ENCODE peak calls at places on chromosomes 3 and 15, in six cellular contexts. One of them, this sample, is unnamed.

GRCh38 chr3:75341324-75342067 is 322.6 kb upstream of the FRG2C start:
- DNase-seq in suprapubic skin: no peak
- DNase-seq in stomach: no peak
- DNase-seq in body of pancreas: no peak
- DNase-seq in heart left ventricle: no peak
- DNase-seq in lower leg skin: peak; percentile 65
- DNase-seq in this sample: no peak

GRCh38 chr3:188469228-188469885 is 315.4 kb downstream of the LPP start:
- DNase-seq in suprapubic skin: peak; percentile 78
- DNase-seq in stomach: no peak
- DNase-seq in body of pancreas: no peak
- DNase-seq in heart left ventricle: no peak
- DNase-seq in lower leg skin: no peak
- DNase-seq in this sample: no peak

GRCh38 chr15:49223536-49224274 is 53.7 kb downstream of the GALK2 start:
- DNase-seq in suprapubic skin: no peak
- DNase-seq in stomach: no peak
- DNase-seq in body of pancreas: no peak
- DNase-seq in heart left ventricle: no peak
- DNase-seq in lower leg skin: no peak
- DNase-seq in this sample: no peak

GRCh38 chr3:77038928-77039605 is 832 bp upstream of the ROBO2 start:
- DNase-seq in suprapubic skin: no peak
- DNase-seq in stomach: no peak
- DNase-seq in body of pancreas: no peak
- DNase-seq in heart left ventricle: no peak
- DNase-seq in lower leg skin: peak; percentile 82
- DNase-seq in this sample: no peak

GRCh38 chr3:182969277-182969676 is 11.1 kb downstream of the DCUN1D1 start:
- DNase-seq in suprapubic skin: no peak
- DNase-seq in stomach: no peak
- DNase-seq in body of pancreas: no peak
- DNase-seq in heart left ventricle: no peak
- DNase-seq in lower leg skin: no peak
- DNase-seq in this sample: peak; percentile 34

GRCh38 chr15:25777047-25777446 is 86.1 kb downstream of the ATP10A start:
- DNase-seq in suprapubic skin: no peak
- DNase-seq in stomach: no peak
- DNase-seq in body of pancreas: peak; percentile 6
- DNase-seq in heart left ventricle: no peak
- DNase-seq in lower leg skin: peak; percentile 83
- DNase-seq in this sample: no peak

GRCh38 chr15:90866161-90866715 is 2.1 kb upstream of the FURIN start:
- DNase-seq in suprapubic skin: no peak
- DNase-seq in stomach: no peak
- DNase-seq in body of pancreas: peak; percentile 24
- DNase-seq in heart left ventricle: no peak
- DNase-seq in lower leg skin: no peak
- DNase-seq in this sample: no peak

GRCh38 chr15:73030280-73030679 is 22.0 kb upstream of the NEO1 start:
- DNase-seq in suprapubic skin: no peak
- DNase-seq in stomach: no peak
- DNase-seq in body of pancreas: no peak
- DNase-seq in heart left ventricle: no peak
- DNase-seq in lower leg skin: no peak
- DNase-seq in this sample: no peak

GRCh38 chr3:147816770-147817169 is 407.6 kb downstream of the ZIC1 start:
- DNase-seq in suprapubic skin: no peak
- DNase-seq in stomach: no peak
- DNase-seq in body of pancreas: peak; percentile 12
- DNase-seq in heart left ventricle: peak; percentile 58
- DNase-seq in lower leg skin: peak; percentile 87
- DNase-seq in this sample: no peak

GRCh38 chr3:27485853-27486252 is 1.7 kb upstream of the SLC4A7 start:
- DNase-seq in suprapubic skin: no peak
- DNase-seq in stomach: no peak
- DNase-seq in body of pancreas: no peak
- DNase-seq in heart left ventricle: no peak
- DNase-seq in lower leg skin: no peak
- DNase-seq in this sample: no peak

GRCh38 chr3:72379500-72380187 is 468.6 kb downstream of the SHQ1 start:
- DNase-seq in suprapubic skin: no peak
- DNase-seq in stomach: no peak
- DNase-seq in body of pancreas: no peak
- DNase-seq in heart left ventricle: no peak
- DNase-seq in lower leg skin: no peak
- DNase-seq in this sample: no peak

GRCh38 chr3:99945328-99945995 is 127.8 kb downstream of the CMSS1 start:
- DNase-seq in suprapubic skin: no peak
- DNase-seq in stomach: peak; percentile 42
- DNase-seq in body of pancreas: no peak
- DNase-seq in heart left ventricle: no peak
- DNase-seq in lower leg skin: no peak
- DNase-seq in this sample: no peak

GRCh38 chr15:93800805-93801204 is 430.6 kb upstream of the MCTP2 start:
- DNase-seq in suprapubic skin: no peak
- DNase-seq in stomach: no peak
- DNase-seq in body of pancreas: no peak
- DNase-seq in heart left ventricle: no peak
- DNase-seq in lower leg skin: no peak
- DNase-seq in this sample: no peak

DNA sequence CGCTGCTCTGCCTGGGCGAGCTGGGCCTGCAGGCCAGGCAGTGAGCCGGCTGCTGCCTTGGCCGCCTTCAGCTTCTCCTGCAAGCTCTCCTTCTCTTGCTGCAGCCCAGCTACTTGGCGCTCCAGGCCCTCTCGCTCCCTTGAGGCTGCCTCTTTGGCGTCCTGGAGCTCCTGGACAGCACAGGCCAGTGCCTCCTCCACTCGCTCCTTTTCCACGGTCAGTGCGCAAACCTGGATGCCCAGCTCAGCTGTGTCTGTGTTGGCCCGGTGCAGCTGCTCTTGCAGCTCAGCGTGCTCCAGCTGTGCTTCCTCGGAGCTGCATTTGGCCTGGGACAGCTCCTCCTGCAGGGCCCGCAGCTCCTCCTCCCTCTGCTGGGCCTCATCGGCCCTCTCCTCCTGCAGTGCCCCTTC is 23.1 kb downstream of the CXCR6 start:
- DNase-seq in suprapubic skin: no peak
- DNase-seq in stomach: no peak
- DNase-seq in body of pancreas: no peak
- DNase-seq in heart left ventricle: no peak
- DNase-seq in lower leg skin: no peak
- DNase-seq in this sample: no peak
- TF ChIP-seq POLR2A in suprapubic skin: no peak
- TF ChIP-seq POLR2A in stomach: no peak
- TF ChIP-seq POLR2A in body of pancreas: no peak
- TF ChIP-seq POLR2A in heart left ventricle: no peak
- TF ChIP-seq POLR2A in lower leg skin: no peak
- TF ChIP-seq POLR2A in this sample: no peak

DNA sequence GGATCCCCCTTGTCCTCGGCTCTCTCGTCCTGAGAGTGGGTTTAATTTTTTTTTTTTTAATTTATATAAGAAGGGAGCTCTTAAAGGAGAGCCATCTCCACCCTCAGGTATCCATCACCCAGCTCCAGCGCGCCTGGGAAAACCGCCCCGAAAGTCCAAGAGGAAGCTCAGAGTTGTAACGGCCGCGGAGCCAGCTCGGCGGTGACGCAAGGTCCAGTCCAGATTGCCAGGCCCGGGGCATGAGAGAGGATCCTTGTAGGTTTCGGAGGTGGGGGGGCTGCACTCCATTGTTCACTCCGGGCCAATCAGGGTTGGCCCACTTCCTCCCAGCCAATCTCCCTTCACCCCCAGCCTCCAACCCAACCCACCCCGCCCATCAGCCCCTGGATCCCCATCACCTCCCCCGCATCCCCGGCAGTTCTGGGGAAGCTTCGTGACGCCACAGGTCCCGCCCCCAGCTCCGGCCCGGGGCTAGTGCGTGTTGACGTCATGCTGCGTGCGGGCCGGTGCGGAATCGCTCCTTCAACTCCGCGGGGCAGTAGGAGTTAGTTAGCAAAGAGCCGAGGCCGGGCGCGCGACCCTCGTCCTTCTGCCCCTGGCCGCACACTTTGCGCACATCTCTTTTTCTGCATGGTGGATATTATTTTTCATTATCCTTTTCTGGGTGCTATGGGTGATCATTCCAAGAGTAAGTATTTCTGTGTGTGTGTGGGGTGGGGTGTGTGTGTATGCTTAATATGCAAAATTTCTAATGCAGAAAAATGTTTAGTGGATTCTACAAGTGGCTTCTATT is at the start of gene ISL2:
- DNase-seq in suprapubic skin: no peak
- DNase-seq in stomach: peak; percentile 67
- DNase-seq in body of pancreas: peak; percentile 27
- DNase-seq in heart left ventricle: no peak
- DNase-seq in lower leg skin: peak; percentile 92
- DNase-seq in this sample: peak; percentile 45
- TF ChIP-seq POLR2A in suprapubic skin: no peak
- TF ChIP-seq POLR2A in stomach: no peak
- TF ChIP-seq POLR2A in body of pancreas: no peak
- TF ChIP-seq POLR2A in heart left ventricle: no peak
- TF ChIP-seq POLR2A in lower leg skin: no peak
- TF ChIP-seq POLR2A in this sample: no peak

DNA sequence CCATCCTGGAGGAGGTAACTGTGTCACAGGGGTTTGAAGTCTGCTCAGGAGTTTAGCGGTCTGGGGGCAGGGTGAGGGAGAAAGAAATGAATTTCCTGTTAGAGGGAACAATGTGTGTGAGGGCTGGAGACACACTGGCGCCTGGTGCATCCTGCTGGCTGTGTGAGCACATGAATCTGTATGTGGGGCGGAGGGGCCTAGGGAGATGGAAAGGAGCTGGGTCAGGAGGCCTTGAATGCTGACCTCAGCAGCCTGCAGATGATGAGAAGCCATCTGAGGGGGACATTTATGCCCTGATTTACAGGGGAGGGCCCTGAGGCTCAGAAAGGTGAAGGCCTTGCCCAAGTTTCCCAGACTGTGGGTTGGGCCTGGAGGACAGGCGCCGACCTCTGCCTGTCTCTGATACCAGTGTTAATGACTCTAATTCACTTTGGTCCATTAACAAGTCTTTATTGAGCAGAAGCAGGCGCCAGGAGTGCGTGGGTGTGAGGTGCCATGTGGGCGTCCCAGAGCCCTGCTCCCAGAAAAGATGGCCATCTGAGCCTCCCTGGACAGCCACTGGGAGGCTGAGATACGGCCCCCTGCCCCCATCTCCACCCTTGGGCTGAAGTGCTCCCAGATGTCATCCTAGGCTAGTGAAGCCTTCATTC is 34.8 kb downstream of the LINGO1 start:
- DNase-seq in suprapubic skin: no peak
- DNase-seq in stomach: no peak
- DNase-seq in body of pancreas: no peak
- DNase-seq in heart left ventricle: no peak
- DNase-seq in lower leg skin: no peak
- DNase-seq in this sample: no peak
- TF ChIP-seq POLR2A in suprapubic skin: no peak
- TF ChIP-seq POLR2A in stomach: no peak
- TF ChIP-seq POLR2A in body of pancreas: no peak
- TF ChIP-seq POLR2A in heart left ventricle: no peak
- TF ChIP-seq POLR2A in lower leg skin: no peak
- TF ChIP-seq POLR2A in this sample: no peak

GRCh38 chr3:157154563-157155333 is 5.2 kb downstream of the CCNL1 start:
- DNase-seq in suprapubic skin: no peak
- DNase-seq in stomach: no peak
- DNase-seq in body of pancreas: no peak
- DNase-seq in heart left ventricle: no peak
- DNase-seq in lower leg skin: no peak
- DNase-seq in this sample: peak; percentile 75

GRCh38 chr3:157152930-157153329 is 7.0 kb downstream of the CCNL1 start:
- DNase-seq in suprapubic skin: no peak
- DNase-seq in stomach: no peak
- DNase-seq in body of pancreas: no peak
- DNase-seq in heart left ventricle: no peak
- DNase-seq in lower leg skin: no peak
- DNase-seq in this sample: no peak

GRCh38 chr3:157151151-157151550 is 8.8 kb downstream of the CCNL1 start:
- DNase-seq in suprapubic skin: no peak
- DNase-seq in stomach: no peak
- DNase-seq in body of pancreas: no peak
- DNase-seq in heart left ventricle: no peak
- DNase-seq in lower leg skin: no peak
- DNase-seq in this sample: no peak

GRCh38 chr3:157151627-157152026 is 8.3 kb downstream of the CCNL1 start:
- DNase-seq in suprapubic skin: no peak
- DNase-seq in stomach: no peak
- DNase-seq in body of pancreas: no peak
- DNase-seq in heart left ventricle: no peak
- DNase-seq in lower leg skin: no peak
- DNase-seq in this sample: no peak

GRCh38 chr3:157152438-157152837 is 7.5 kb downstream of the CCNL1 start:
- DNase-seq in suprapubic skin: no peak
- DNase-seq in stomach: no peak
- DNase-seq in body of pancreas: no peak
- DNase-seq in heart left ventricle: no peak
- DNase-seq in lower leg skin: no peak
- DNase-seq in this sample: no peak
- TF ChIP-seq POLR2A in suprapubic skin: no peak
- TF ChIP-seq POLR2A in stomach: no peak
- TF ChIP-seq POLR2A in body of pancreas: no peak
- TF ChIP-seq POLR2A in heart left ventricle: no peak
- TF ChIP-seq POLR2A in lower leg skin: no peak
- TF ChIP-seq POLR2A in this sample: no peak

GRCh38 chr15:55318588-55319494 is at the start of the genes PIGB and PIGBOS1:
- DNase-seq in suprapubic skin: peak; percentile 92
- DNase-seq in stomach: peak; percentile 87
- DNase-seq in body of pancreas: peak; percentile 84
- DNase-seq in heart left ventricle: peak; percentile 86
- DNase-seq in lower leg skin: peak; percentile 96
- DNase-seq in this sample: peak; percentile 94
- TF ChIP-seq POLR2A in suprapubic skin: no peak
- TF ChIP-seq POLR2A in stomach: no peak
- TF ChIP-seq POLR2A in body of pancreas: peak; percentile 83
- TF ChIP-seq POLR2A in heart left ventricle: no peak
- TF ChIP-seq POLR2A in lower leg skin: no peak
- TF ChIP-seq POLR2A in this sample: peak; percentile 95

DNA sequence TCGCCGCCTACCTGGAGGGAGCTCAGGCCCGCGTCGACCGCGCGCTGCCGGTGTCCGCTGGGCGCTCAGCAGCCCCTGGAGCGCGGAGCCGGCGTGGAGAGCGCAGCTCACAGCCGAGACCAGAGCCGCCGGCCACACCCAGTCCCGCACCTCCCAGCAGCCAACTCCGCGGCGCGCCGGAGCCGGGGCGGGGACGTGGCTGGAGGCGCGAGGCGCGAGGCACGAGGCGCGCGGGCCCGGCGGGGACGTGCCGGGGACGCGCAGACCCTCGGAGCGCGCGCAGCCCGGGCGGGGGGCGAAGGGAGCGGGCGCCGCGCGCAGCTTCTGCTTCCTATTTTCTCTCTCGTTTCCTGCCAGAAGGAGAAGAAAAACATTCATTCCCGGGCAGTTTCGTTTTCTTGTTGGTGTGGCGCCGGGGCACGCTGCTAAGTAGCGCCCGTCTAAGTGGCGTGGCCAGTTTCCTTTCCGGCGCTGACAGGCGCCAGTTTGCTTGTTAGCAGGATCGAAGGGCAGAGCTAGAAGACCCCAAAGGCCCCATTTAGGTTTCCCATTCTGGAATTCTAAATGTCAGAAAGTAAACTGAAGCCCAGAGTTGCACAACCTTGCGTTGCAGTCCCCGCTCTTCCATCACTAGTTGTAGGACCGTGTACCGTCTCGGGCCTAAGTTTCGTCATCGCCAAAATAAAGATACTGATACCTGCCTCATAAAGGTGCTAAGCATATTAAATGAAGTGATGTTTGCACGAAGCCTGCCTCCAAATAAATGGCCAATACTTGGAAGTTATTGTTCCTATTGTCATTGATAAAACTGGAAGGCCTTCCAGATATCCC is at the start of gene GNB4:
- DNase-seq in suprapubic skin: peak; percentile 84
- DNase-seq in stomach: peak; percentile 73
- DNase-seq in body of pancreas: peak; percentile 50
- DNase-seq in heart left ventricle: peak; percentile 89
- DNase-seq in lower leg skin: peak; percentile 94
- DNase-seq in this sample: peak; percentile 91
- TF ChIP-seq POLR2A in suprapubic skin: no peak
- TF ChIP-seq POLR2A in stomach: no peak
- TF ChIP-seq POLR2A in body of pancreas: peak; percentile 36
- TF ChIP-seq POLR2A in heart left ventricle: no peak
- TF ChIP-seq POLR2A in lower leg skin: no peak
- TF ChIP-seq POLR2A in this sample: peak; percentile 30

This sample was measured in erythroblast.